ENCODE peak calls at places on chromosomes 16 and 17, in seven cellular contexts. Z is RCC 7860; F is HuH-7.5; R is stimulated activated CD4-positive, alpha-beta T cell treated with anti-CD3 and anti-CD28 coated beads, Interleukin-4, amount 100 ng/mL, for 4 hours; H is stimulated activated CD8-positive, alpha-beta memory T cell treated with anti-CD3 and anti-CD28 coated beads, Interleukin-4, amount 100 ng/mL, for 4 hours; T is HFFc6; A is globus pallidus. S is an unnamed sample.

GRCh38 chr17:76268991-76269981 is 4.1 kb downstream of the UBALD2 start:
- DNase-seq in F (peak; percentile 5), T (no peak), R (no peak), H (no peak), Z (no peak), A (no peak), S (no peak)

GRCh38 chr16:11570796-11571195 is 15.9 kb downstream of the LITAF start:
- DNase-seq in Z (no peak), A (no peak), H (no peak), T (no peak), R (no peak), F (no peak), S (no peak)

GRCh38 chr16:79278506-79278905 is 322.0 kb downstream of the MAF start:
- DNase-seq in H (peak; percentile 13), A (no peak), Z (no peak), R (peak; percentile 44), F (no peak), T (no peak), S (no peak)

GRCh38 chr17:72192409-72193192 is 71.8 kb downstream of the SOX9 start:
- DNase-seq in R (no peak), H (no peak), A (no peak), Z (peak; percentile 74), T (peak; percentile 76), F (no peak), S (no peak)

GRCh38 chr17:67506966-67507365 is 129.9 kb downstream of the PITPNC1 start:
- DNase-seq in Z (peak; percentile 58), H (no peak), R (no peak), A (no peak), F (no peak), T (peak; percentile 86), S (no peak)

GRCh38 chr17:42683407-42684031 is 1.2 kb downstream of the CNTNAP1 start:
- DNase-seq in H (no peak), A (no peak), F (no peak), T (no peak), R (no peak), Z (no peak), S (no peak)

GRCh38 chr17:42980766-42981397 is 517 bp downstream of the RUNDC1 start:
- DNase-seq in T (peak; percentile 43), R (peak; percentile 56), A (no peak), H (no peak), Z (peak; percentile 58), F (peak; percentile 43), S (peak; percentile 73)

GRCh38 chr16:57892447-57893096 is 78.4 kb downstream of the CNGB1 start:
- DNase-seq in T (no peak), R (no peak), F (no peak), H (no peak), A (peak; percentile 5), Z (peak; percentile 39), S (peak; percentile 68)

GRCh38 chr16:86034421-86034919 is 135.5 kb downstream of the IRF8 start:
- DNase-seq in F (no peak), H (no peak), Z (no peak), T (no peak), R (no peak), A (no peak), S (no peak)

GRCh38 chr17:77592503-77592902 is 366.0 kb upstream of the TNRC6C start:
- DNase-seq in R (no peak), F (no peak), A (no peak), Z (no peak), H (no peak), T (no peak), S (no peak)

GRCh38 chr17:60327870-60328362 is 64.0 kb downstream of the USP32 start:
- DNase-seq in F (no peak), A (no peak), R (no peak), T (no peak), H (no peak), Z (no peak), S (no peak)

GRCh38 chr16:2535644-2536021 is 2.2 kb upstream of the PDPK1 start:
- DNase-seq in A (no peak), Z (no peak), T (peak; percentile 76), R (no peak), H (no peak), F (no peak), S (no peak)

GRCh38 chr16:86577314-86577971 is 906 bp upstream of the FOXL1 start:
- DNase-seq in A (no peak), H (no peak), T (no peak), Z (no peak), R (no peak), F (no peak), S (no peak)

GRCh38 chr17:47694018-47694817 is at the start of gene TBKBP1:
- DNase-seq in Z (no peak), R (peak; percentile 65), H (no peak), F (peak; percentile 72), A (no peak), T (no peak), S (peak; percentile 43)

GRCh38 chr17:42124256-42124655 is 1.7 kb downstream of the HSPB9 start:
- DNase-seq in A (no peak), R (no peak), H (no peak), F (no peak), Z (no peak), T (no peak), S (no peak)

S was measured in upper lobe of left lung.